ENCODE peak calls at places on chromosomes 3 and 15, in ten cellular contexts. One of them, this sample, is unnamed.

GRCh38 chr3:27454914-27455313 is 29.3 kb downstream of the SLC4A7 start:
- DNase-seq in brain microvascular endothelial cell: no peak
- DNase-seq in tibial artery: no peak
- DNase-seq in GM06990: no peak
- DNase-seq in BE2C: no peak
- DNase-seq in tibial nerve: no peak
- DNase-seq in suprapubic skin: no peak
- DNase-seq in lower leg skin: no peak
- DNase-seq in neural progenitor cell: no peak
- DNase-seq in fibroblast of villous mesenchyme: peak; percentile 57
- DNase-seq in this sample: peak; percentile 37

GRCh38 chr15:60906275-60906674 is 322.8 kb downstream of the RORA start:
- DNase-seq in brain microvascular endothelial cell: no peak
- DNase-seq in tibial artery: no peak
- DNase-seq in GM06990: no peak
- DNase-seq in BE2C: no peak
- DNase-seq in tibial nerve: no peak
- DNase-seq in suprapubic skin: no peak
- DNase-seq in lower leg skin: no peak
- DNase-seq in neural progenitor cell: no peak
- DNase-seq in fibroblast of villous mesenchyme: no peak
- DNase-seq in this sample: no peak

GRCh38 chr3:117409701-117410459 is 700.3 kb downstream of the TUSC7 start:
- DNase-seq in brain microvascular endothelial cell: peak; percentile 3
- DNase-seq in tibial artery: no peak
- DNase-seq in GM06990: no peak
- DNase-seq in BE2C: no peak
- DNase-seq in tibial nerve: no peak
- DNase-seq in suprapubic skin: no peak
- DNase-seq in lower leg skin: no peak
- DNase-seq in neural progenitor cell: peak; percentile 44
- DNase-seq in fibroblast of villous mesenchyme: peak; percentile 3
- DNase-seq in this sample: peak; percentile 29

GRCh38 chr3:139448104-139448503 is 28.2 kb downstream of the RBP2 start:
- DNase-seq in brain microvascular endothelial cell: no peak
- DNase-seq in tibial artery: no peak
- DNase-seq in GM06990: no peak
- DNase-seq in BE2C: no peak
- DNase-seq in tibial nerve: no peak
- DNase-seq in suprapubic skin: no peak
- DNase-seq in lower leg skin: no peak
- DNase-seq in neural progenitor cell: no peak
- DNase-seq in fibroblast of villous mesenchyme: no peak
- DNase-seq in this sample: no peak

GRCh38 chr3:8371085-8371551 is 130.5 kb upstream of the LMCD1 start:
- DNase-seq in brain microvascular endothelial cell: peak; percentile 94
- DNase-seq in tibial artery: no peak
- DNase-seq in GM06990: no peak
- DNase-seq in BE2C: no peak
- DNase-seq in tibial nerve: no peak
- DNase-seq in suprapubic skin: no peak
- DNase-seq in lower leg skin: no peak
- DNase-seq in neural progenitor cell: no peak
- DNase-seq in fibroblast of villous mesenchyme: peak; percentile 38
- DNase-seq in this sample: peak; percentile 80

GRCh38 chr3:151976211-151977050 is 103.0 kb downstream of the SUCNR1 start:
- DNase-seq in brain microvascular endothelial cell: peak; percentile 95
- DNase-seq in tibial artery: no peak
- DNase-seq in GM06990: peak; percentile 1
- DNase-seq in BE2C: no peak
- DNase-seq in tibial nerve: no peak
- DNase-seq in suprapubic skin: no peak
- DNase-seq in lower leg skin: peak; percentile 33
- DNase-seq in neural progenitor cell: no peak
- DNase-seq in fibroblast of villous mesenchyme: peak; percentile 93
- DNase-seq in this sample: peak; percentile 98

GRCh38 chr3:95217661-95218060 is 1154.8 kb downstream of the NSUN3 start:
- DNase-seq in brain microvascular endothelial cell: no peak
- DNase-seq in tibial artery: no peak
- DNase-seq in GM06990: no peak
- DNase-seq in BE2C: no peak
- DNase-seq in tibial nerve: no peak
- DNase-seq in suprapubic skin: no peak
- DNase-seq in lower leg skin: no peak
- DNase-seq in neural progenitor cell: no peak
- DNase-seq in fibroblast of villous mesenchyme: no peak
- DNase-seq in this sample: no peak

GRCh38 chr3:134059680-134060560 is 30.2 kb upstream of the SLCO2A1 start:
- DNase-seq in brain microvascular endothelial cell: no peak
- DNase-seq in tibial artery: no peak
- DNase-seq in GM06990: no peak
- DNase-seq in BE2C: no peak
- DNase-seq in tibial nerve: no peak
- DNase-seq in suprapubic skin: peak; percentile 49
- DNase-seq in lower leg skin: no peak
- DNase-seq in neural progenitor cell: no peak
- DNase-seq in fibroblast of villous mesenchyme: no peak
- DNase-seq in this sample: peak; percentile 27

GRCh38 chr3:195153121-195153520 is 117.8 kb downstream of the XXYLT1 start:
- DNase-seq in brain microvascular endothelial cell: no peak
- DNase-seq in tibial artery: peak; percentile 85
- DNase-seq in GM06990: no peak
- DNase-seq in BE2C: peak; percentile 89
- DNase-seq in tibial nerve: no peak
- DNase-seq in suprapubic skin: no peak
- DNase-seq in lower leg skin: no peak
- DNase-seq in neural progenitor cell: peak; percentile 71
- DNase-seq in fibroblast of villous mesenchyme: no peak
- DNase-seq in this sample: peak; percentile 37

GRCh38 chr3:114356084-114357009 is 62.5 kb downstream of the TIGIT start:
- DNase-seq in brain microvascular endothelial cell: no peak
- DNase-seq in tibial artery: no peak
- DNase-seq in GM06990: no peak
- DNase-seq in BE2C: no peak
- DNase-seq in tibial nerve: no peak
- DNase-seq in suprapubic skin: no peak
- DNase-seq in lower leg skin: no peak
- DNase-seq in neural progenitor cell: peak; percentile 84
- DNase-seq in fibroblast of villous mesenchyme: no peak
- DNase-seq in this sample: no peak

GRCh38 chr15:80693682-80694623 is 1.2 kb upstream of the ABHD17C start:
- DNase-seq in brain microvascular endothelial cell: no peak
- DNase-seq in tibial artery: no peak
- DNase-seq in GM06990: no peak
- DNase-seq in BE2C: no peak
- DNase-seq in tibial nerve: no peak
- DNase-seq in suprapubic skin: no peak
- DNase-seq in lower leg skin: no peak
- DNase-seq in neural progenitor cell: no peak
- DNase-seq in fibroblast of villous mesenchyme: peak; percentile 46
- DNase-seq in this sample: peak; percentile 36

GRCh38 chr3:128353991-128354687 is 112.6 kb downstream of the DNAJB8 start:
- DNase-seq in brain microvascular endothelial cell: peak; percentile 25
- DNase-seq in tibial artery: no peak
- DNase-seq in GM06990: no peak
- DNase-seq in BE2C: no peak
- DNase-seq in tibial nerve: no peak
- DNase-seq in suprapubic skin: no peak
- DNase-seq in lower leg skin: no peak
- DNase-seq in neural progenitor cell: no peak
- DNase-seq in fibroblast of villous mesenchyme: peak; percentile 88
- DNase-seq in this sample: peak; percentile 42

GRCh38 chr3:112759210-112759609 is 87.5 kb downstream of the CD200R1L start:
- DNase-seq in brain microvascular endothelial cell: no peak
- DNase-seq in tibial artery: no peak
- DNase-seq in GM06990: no peak
- DNase-seq in BE2C: peak; percentile 12
- DNase-seq in tibial nerve: no peak
- DNase-seq in suprapubic skin: no peak
- DNase-seq in lower leg skin: no peak
- DNase-seq in neural progenitor cell: no peak
- DNase-seq in fibroblast of villous mesenchyme: no peak
- DNase-seq in this sample: no peak

DNA sequence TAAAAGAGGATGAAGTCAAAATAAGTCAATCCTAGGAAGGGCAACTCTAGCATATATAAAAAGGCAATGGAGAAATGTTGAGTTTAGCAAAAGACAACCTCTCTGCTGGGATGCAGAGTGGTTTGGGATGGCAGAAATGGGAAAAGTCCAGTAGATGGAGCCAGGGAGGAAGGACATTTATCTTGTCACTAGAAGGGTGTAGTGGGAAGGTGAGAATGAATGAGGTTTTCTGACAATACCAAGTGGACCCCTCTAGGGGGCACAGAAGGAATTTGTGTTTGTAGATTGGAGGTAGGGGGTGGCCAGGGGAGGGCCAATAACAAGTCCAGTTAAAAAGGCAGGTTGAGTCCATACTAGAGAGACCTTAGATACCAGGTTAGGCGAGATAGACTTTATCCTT is 80.0 kb downstream of the THSD4 start:
- DNase-seq in brain microvascular endothelial cell: no peak
- DNase-seq in tibial artery: no peak
- DNase-seq in GM06990: no peak
- DNase-seq in BE2C: no peak
- DNase-seq in tibial nerve: no peak
- DNase-seq in suprapubic skin: no peak
- DNase-seq in lower leg skin: no peak
- DNase-seq in neural progenitor cell: peak; percentile 37
- DNase-seq in fibroblast of villous mesenchyme: peak; percentile 23
- DNase-seq in this sample: no peak
- TF ChIP-seq CTCF in brain microvascular endothelial cell: peak; percentile 49
- TF ChIP-seq CTCF in tibial artery: no peak
- TF ChIP-seq CTCF in GM06990: no peak
- TF ChIP-seq CTCF in BE2C: peak; percentile 48
- TF ChIP-seq CTCF in tibial nerve: no peak
- TF ChIP-seq CTCF in suprapubic skin: no peak
- TF ChIP-seq CTCF in lower leg skin: no peak
- TF ChIP-seq CTCF in neural progenitor cell: peak; percentile 48
- TF ChIP-seq CTCF in fibroblast of villous mesenchyme: peak; percentile 53
- TF ChIP-seq CTCF in this sample: peak; percentile 18

GRCh38 chr3:40200754-40201316 is 108.7 kb upstream of the EIF1B start:
- DNase-seq in brain microvascular endothelial cell: no peak
- DNase-seq in tibial artery: no peak
- DNase-seq in GM06990: no peak
- DNase-seq in BE2C: no peak
- DNase-seq in tibial nerve: no peak
- DNase-seq in suprapubic skin: no peak
- DNase-seq in lower leg skin: no peak
- DNase-seq in neural progenitor cell: no peak
- DNase-seq in fibroblast of villous mesenchyme: peak; percentile 7
- DNase-seq in this sample: no peak
- H3K4me3 ChIP-seq in brain microvascular endothelial cell: no peak overlapping the region
- H3K4me3 ChIP-seq in tibial artery: no peak overlapping the region
- H3K4me3 ChIP-seq in GM06990: no peak overlapping the region
- H3K4me3 ChIP-seq in BE2C: no peak overlapping the region
- H3K4me3 ChIP-seq in tibial nerve: no peak overlapping the region
- H3K4me3 ChIP-seq in suprapubic skin: no peak overlapping the region
- H3K4me3 ChIP-seq in lower leg skin: no peak overlapping the region
- H3K4me3 ChIP-seq in neural progenitor cell: no peak overlapping the region
- H3K4me3 ChIP-seq in fibroblast of villous mesenchyme: no peak overlapping the region
- H3K4me3 ChIP-seq in this sample: no peak overlapping the region

GRCh38 chr15:63244399-63244798 is 33.0 kb upstream of the APH1B start:
- DNase-seq in brain microvascular endothelial cell: no peak
- DNase-seq in tibial artery: no peak
- DNase-seq in GM06990: no peak
- DNase-seq in BE2C: no peak
- DNase-seq in tibial nerve: no peak
- DNase-seq in suprapubic skin: no peak
- DNase-seq in lower leg skin: no peak
- DNase-seq in neural progenitor cell: no peak
- DNase-seq in fibroblast of villous mesenchyme: peak; percentile 60
- DNase-seq in this sample: peak; percentile 43

GRCh38 chr15:63243776-63244175 is 33.6 kb upstream of the APH1B start:
- DNase-seq in brain microvascular endothelial cell: no peak
- DNase-seq in tibial artery: no peak
- DNase-seq in GM06990: peak; percentile 19
- DNase-seq in BE2C: no peak
- DNase-seq in tibial nerve: no peak
- DNase-seq in suprapubic skin: no peak
- DNase-seq in lower leg skin: no peak
- DNase-seq in neural progenitor cell: no peak
- DNase-seq in fibroblast of villous mesenchyme: no peak
- DNase-seq in this sample: no peak

GRCh38 chr15:63243101-63243500 is 34.3 kb upstream of the APH1B start:
- DNase-seq in brain microvascular endothelial cell: no peak
- DNase-seq in tibial artery: no peak
- DNase-seq in GM06990: no peak
- DNase-seq in BE2C: no peak
- DNase-seq in tibial nerve: no peak
- DNase-seq in suprapubic skin: no peak
- DNase-seq in lower leg skin: no peak
- DNase-seq in neural progenitor cell: no peak
- DNase-seq in fibroblast of villous mesenchyme: peak; percentile 76
- DNase-seq in this sample: no peak

GRCh38 chr15:63246691-63247464 is 30.5 kb upstream of the APH1B start:
- DNase-seq in brain microvascular endothelial cell: peak; percentile 36
- DNase-seq in tibial artery: no peak
- DNase-seq in GM06990: no peak
- DNase-seq in BE2C: no peak
- DNase-seq in tibial nerve: no peak
- DNase-seq in suprapubic skin: no peak
- DNase-seq in lower leg skin: peak; percentile 84
- DNase-seq in neural progenitor cell: no peak
- DNase-seq in fibroblast of villous mesenchyme: peak; percentile 99
- DNase-seq in this sample: peak; percentile 43

DNA sequence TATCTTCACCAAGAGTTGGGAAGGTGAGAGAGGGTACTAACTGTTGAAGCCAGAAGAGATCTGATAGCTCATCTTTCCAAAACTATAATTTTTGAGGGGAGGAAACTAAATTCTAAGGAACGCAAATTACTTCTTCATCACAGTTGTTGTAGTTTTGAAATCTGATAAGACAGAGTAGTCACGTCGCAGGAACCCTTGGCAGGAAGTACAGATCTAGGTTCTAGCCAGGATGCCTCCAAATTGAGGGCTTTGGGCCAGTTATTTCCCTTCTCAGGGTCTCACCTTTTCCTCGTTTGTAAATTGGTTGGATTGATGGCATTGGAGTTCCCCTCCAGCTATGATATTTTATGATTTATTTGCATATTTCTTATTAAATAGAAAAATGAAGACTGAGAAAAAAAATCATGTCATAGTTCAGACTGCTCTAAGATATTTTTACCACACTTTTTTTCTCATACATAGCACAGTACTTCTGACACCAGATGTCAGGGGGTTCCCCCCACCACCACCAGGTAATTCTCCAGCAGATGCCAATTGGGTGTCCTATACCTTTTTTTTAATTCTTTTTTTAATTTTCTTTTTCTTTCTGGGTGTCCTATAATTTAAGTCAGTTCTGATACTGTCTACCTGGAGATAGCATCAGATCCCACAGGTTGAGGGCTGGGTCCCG is 32.3 kb upstream of the APH1B start:
- DNase-seq in brain microvascular endothelial cell: no peak
- DNase-seq in tibial artery: no peak
- DNase-seq in GM06990: no peak
- DNase-seq in BE2C: no peak
- DNase-seq in tibial nerve: no peak
- DNase-seq in suprapubic skin: no peak
- DNase-seq in lower leg skin: no peak
- DNase-seq in neural progenitor cell: no peak
- DNase-seq in fibroblast of villous mesenchyme: peak; percentile 30
- DNase-seq in this sample: no peak
- TF ChIP-seq CTCF in brain microvascular endothelial cell: no peak
- TF ChIP-seq CTCF in tibial artery: no peak
- TF ChIP-seq CTCF in GM06990: no peak
- TF ChIP-seq CTCF in BE2C: no peak
- TF ChIP-seq CTCF in tibial nerve: no peak
- TF ChIP-seq CTCF in suprapubic skin: no peak
- TF ChIP-seq CTCF in lower leg skin: no peak
- TF ChIP-seq CTCF in neural progenitor cell: no peak
- TF ChIP-seq CTCF in fibroblast of villous mesenchyme: no peak
- TF ChIP-seq CTCF in this sample: no peak

GRCh38 chr3:16460886-16461285 is 52.6 kb downstream of the RFTN1 start:
- DNase-seq in brain microvascular endothelial cell: no peak
- DNase-seq in tibial artery: no peak
- DNase-seq in GM06990: no peak
- DNase-seq in BE2C: peak; percentile 48
- DNase-seq in tibial nerve: no peak
- DNase-seq in suprapubic skin: no peak
- DNase-seq in lower leg skin: no peak
- DNase-seq in neural progenitor cell: no peak
- DNase-seq in fibroblast of villous mesenchyme: no peak
- DNase-seq in this sample: no peak
- H3K4me3 ChIP-seq in brain microvascular endothelial cell: no peak overlapping the region
- H3K4me3 ChIP-seq in tibial artery: no peak overlapping the region
- H3K4me3 ChIP-seq in GM06990: no peak overlapping the region
- H3K4me3 ChIP-seq in BE2C: no peak overlapping the region
- H3K4me3 ChIP-seq in tibial nerve: no peak overlapping the region
- H3K4me3 ChIP-seq in suprapubic skin: no peak overlapping the region
- H3K4me3 ChIP-seq in lower leg skin: no peak overlapping the region
- H3K4me3 ChIP-seq in neural progenitor cell: no peak overlapping the region
- H3K4me3 ChIP-seq in fibroblast of villous mesenchyme: no peak overlapping the region
- H3K4me3 ChIP-seq in this sample: no peak overlapping the region

This sample was measured in astrocyte of the spinal cord.